ENCODE peak calls at places on chromosomes 7 and 10, in seven cellular contexts. T is midbrain; M is AG08396; K is immature natural killer cell; S is activated T-helper 2 cell treated with anti-CD3 and anti-CD28 coated beads, Interferon-gamma antibody, Interleukin-2, Interleukin-4, amounts not matched to agents 10 μg/mL and 5 μg/mL and 100 μg/mL, durations not matched to agents 14 hours and 24 hours and 36 hours; U is nephron progenitor cell; I is GM13977. C is an unnamed sample.

GRCh38 chr7:29281782-29282541 is 87.4 kb downstream of the CHN2 start:
- DNase-seq in T (peak; percentile 72), M (no peak), K (no peak), S (no peak), U (peak; percentile 34), I (no peak), C (peak; percentile 91)

GRCh38 chr10:98429320-98430072 is 14.5 kb upstream of the PYROXD2 start:
- DNase-seq in T (no peak), M (no peak), K (no peak), S (no peak), U (no peak), I (peak; percentile 15), C (no peak)

GRCh38 chr7:9719721-9720120 is 1254.0 kb upstream of the PHF14 start:
- DNase-seq in T (no peak), M (no peak), K (no peak), S (no peak), U (no peak), I (no peak), C (no peak)

GRCh38 chr10:42743697-42744096 is 38.9 kb upstream of the BMS1 start:
- DNase-seq in T (no peak), M (no peak), K (no peak), S (no peak), U (no peak), I (no peak), C (no peak)

GRCh38 chr7:2353650-2354172 is 916 bp upstream of the EIF3B start:
- DNase-seq in T (peak; percentile 93), M (peak; percentile 97), K (no peak), S (peak; percentile 87), U (peak; percentile 88), I (peak; percentile 95), C (peak; percentile 95)

GRCh38 chr10:42926831-42927230 is 144.2 kb downstream of the BMS1 start:
- DNase-seq in T (no peak), M (no peak), K (no peak), S (no peak), U (peak; percentile 88), I (no peak), C (peak; percentile 68)

GRCh38 chr7:44615149-44615611 is 8.8 kb downstream of the OGDH start:
- DNase-seq in T (no peak), M (no peak), K (no peak), S (no peak), U (no peak), I (no peak), C (no peak)

GRCh38 chr7:44791278-44792219 is 4.9 kb upstream of the PPIA start:
- DNase-seq in T (no peak), M (peak; percentile 67), K (no peak), S (no peak), U (no peak), I (no peak), C (no peak)

GRCh38 chr7:35985126-35985754 is 167.8 kb upstream of the EEPD1 start:
- DNase-seq in T (peak; percentile 81), M (peak; percentile 87), K (peak; percentile 38), S (peak; percentile 49), U (peak; percentile 78), I (peak; percentile 80), C (peak; percentile 89)

GRCh38 chr7:45917658-45918057 is 3.4 kb downstream of the IGFBP3 start:
- DNase-seq in T (peak; percentile 76), M (peak; percentile 83), K (peak; percentile 48), S (peak; percentile 57), U (peak; percentile 96), I (peak; percentile 83), C (peak; percentile 90)

GRCh38 chr10:30056281-30056680 is 3.1 kb downstream of the JCAD start:
- DNase-seq in T (no peak), M (peak; percentile 36), K (no peak), S (no peak), U (no peak), I (no peak), C (no peak)

GRCh38 chr10:23174075-23174973 is 17.8 kb upstream of the PTF1A start:
- DNase-seq in T (no peak), M (no peak), K (no peak), S (no peak), U (peak; percentile 45), I (no peak), C (peak; percentile 52)

GRCh38 chr7:128721376-128721775 is 17.8 kb upstream of the CALU start:
- DNase-seq in T (no peak), M (no peak), K (no peak), S (no peak), U (no peak), I (no peak), C (no peak)

GRCh38 chr7:29284586-29285450 is 90.2 kb downstream of the CHN2 start:
- DNase-seq in T (no peak), M (no peak), K (no peak), S (no peak), U (no peak), I (no peak), C (no peak)

GRCh38 chr10:95447733-95448132 is 113.4 kb downstream of the SORBS1 start:
- DNase-seq in T (no peak), M (no peak), K (no peak), S (no peak), U (no peak), I (no peak), C (peak; percentile 78)

GRCh38 chr7:20542594-20542993 is 72.9 kb upstream of the ABCB5 start:
- DNase-seq in T (no peak), M (no peak), K (no peak), S (no peak), U (no peak), I (no peak), C (no peak)

GRCh38 chr7:68217426-68217825 is 1220.8 kb downstream of the TYW1 start:
- DNase-seq in T (no peak), M (no peak), K (no peak), S (no peak), U (no peak), I (no peak), C (no peak)

GRCh38 chr10:77508076-77508475 is 129.5 kb downstream of the KCNMA1 start:
- DNase-seq in T (no peak), M (no peak), K (no peak), S (no peak), U (no peak), I (no peak), C (peak; percentile 51)

GRCh38 chr7:28747404-28747803 is 210.7 kb downstream of the TRIL start:
- DNase-seq in T (no peak), M (no peak), K (no peak), S (no peak), U (no peak), I (no peak), C (peak; percentile 12)

GRCh38 chr7:69827140-69827919 is 229.1 kb downstream of the AUTS2 start:
- DNase-seq in T (no peak), M (no peak), K (no peak), S (no peak), U (no peak), I (no peak), C (no peak)

GRCh38 chr7:139776486-139777303 is 1.1 kb downstream of the HIPK2 start:
- DNase-seq in T (no peak), M (peak; percentile 64), K (peak; percentile 33), S (peak; percentile 18), U (no peak), I (peak; percentile 60), C (peak; percentile 76)

GRCh38 chr7:5177060-5177459 is 13.0 kb upstream of the WIPI2 start:
- DNase-seq in T (peak; percentile 22), M (peak; percentile 91), K (no peak), S (no peak), U (no peak), I (no peak), C (no peak)

GRCh38 chr10:4656576-4657194 is 169.3 kb upstream of the AKR1E2 start:
- DNase-seq in T (peak; percentile 53), M (no peak), K (peak; percentile 35), S (no peak), U (peak; percentile 57), I (peak; percentile 31), C (peak; percentile 85)

GRCh38 chr7:40586197-40586596 is 451.4 kb downstream of the SUGCT start:
- DNase-seq in T (no peak), M (peak; percentile 21), K (no peak), S (no peak), U (no peak), I (no peak), C (no peak)

C was measured in left kidney.